ENCODE peak calls at places on chromosomes 6 and 20, in five cellular contexts. W is H9, C is transverse colon, B is heart right ventricle, D is GM23248. K is an unnamed sample.

GRCh38 chr6:63764318-63764916 is 128.8 kb downstream of the PHF3 start:
- DNase-seq in W (no peak), C (no peak), B (no peak), D (peak; percentile 54), K (no peak)

GRCh38 chr6:42901538-42901957 is 14.3 kb upstream of the PTCRA start:
- DNase-seq in W (peak; percentile 82), C (peak; percentile 76), B (peak; percentile 69), D (peak; percentile 82), K (peak; percentile 80)

GRCh38 chr6:55069132-55069781 is 105.1 kb upstream of the HCRTR2 start:
- DNase-seq in W (peak; percentile 30), C (peak; percentile 36), B (no peak), D (peak; percentile 72), K (no peak)

GRCh38 chr6:125846292-125847024 is 55.7 kb downstream of the NCOA7 start:
- DNase-seq in W (no peak), C (no peak), B (no peak), D (no peak), K (no peak)

GRCh38 chr20:58452667-58453255 is 62.4 kb downstream of the APCDD1L start:
- DNase-seq in W (no peak), C (no peak), B (no peak), D (no peak), K (no peak)

GRCh38 chr6:100171533-100172321 is 177.7 kb upstream of the MCHR2 start:
- DNase-seq in W (no peak), C (no peak), B (no peak), D (peak; percentile 38), K (no peak)

GRCh38 chr6:160929831-160930230 is 61.7 kb upstream of the MAP3K4 start:
- DNase-seq in W (no peak), C (no peak), B (no peak), D (no peak), K (no peak)

GRCh38 chr6:70079241-70079640 is 212.9 kb downstream of the COL19A1 start:
- DNase-seq in W (no peak), C (no peak), B (no peak), D (no peak), K (no peak)

GRCh38 chr6:10453596-10453995 is 38.7 kb upstream of the TFAP2A start:
- DNase-seq in W (no peak), C (no peak), B (no peak), D (no peak), K (no peak)

GRCh38 chr6:116783852-116784251 is 18.3 kb upstream of the FAM162B start:
- DNase-seq in W (no peak), C (no peak), B (no peak), D (peak; percentile 10), K (no peak)

GRCh38 chr20:33862709-33863403 is 51.7 kb downstream of the CHMP4B start:
- DNase-seq in W (peak; percentile 86), C (peak; percentile 62), B (peak; percentile 46), D (peak; percentile 74), K (peak; percentile 77)

GRCh38 chr20:36856691-36857635 is 19.0 kb upstream of the TLDC2 start:
- DNase-seq in W (no peak), C (no peak), B (no peak), D (peak; percentile 58), K (no peak)

GRCh38 chr6:11824986-11825385 is 46.4 kb upstream of the ADTRP start:
- DNase-seq in W (no peak), C (no peak), B (no peak), D (peak; percentile 61), K (no peak)

GRCh38 chr20:38191654-38192053 is 26.6 kb upstream of the TGM2 start:
- DNase-seq in W (no peak), C (no peak), B (no peak), D (no peak), K (no peak)

GRCh38 chr6:13526718-13527668 is 39.6 kb upstream of the GFOD1 start:
- DNase-seq in W (peak; percentile 30), C (peak; percentile 57), B (peak; percentile 31), D (peak; percentile 16), K (no peak)

GRCh38 chr6:158938811-158939254 is 61.2 kb downstream of the RSPH3 start:
- DNase-seq in W (peak; percentile 71), C (peak; percentile 82), B (peak; percentile 11), D (peak; percentile 73), K (no peak)

GRCh38 chr6:126890055-126890454 is 228.4 kb upstream of the RSPO3 start:
- DNase-seq in W (no peak), C (no peak), B (no peak), D (no peak), K (no peak)

GRCh38 chr6:16002332-16003196 is 126.3 kb upstream of the MYLIP start:
- DNase-seq in W (no peak), C (no peak), B (no peak), D (no peak), K (no peak)

GRCh38 chr6:45532626-45533258 is 155.0 kb upstream of the SUPT3H start:
- DNase-seq in W (no peak), C (no peak), B (no peak), D (peak; percentile 41), K (no peak)

GRCh38 chr6:157525918-157526425 is 145.0 kb downstream of the ZDHHC14 start:
- DNase-seq in W (no peak), C (no peak), B (no peak), D (no peak), K (no peak)

GRCh38 chr6:32222333-32223230 is 1.3 kb downstream of the NOTCH4 start:
- DNase-seq in W (no peak), C (no peak), B (no peak), D (no peak), K (no peak)

GRCh38 chr6:137416376-137417109 is 77.7 kb downstream of the OLIG3 start:
- DNase-seq in W (no peak), C (no peak), B (no peak), D (peak; percentile 23), K (no peak)

GRCh38 chr6:28898710-28898965 is 25.1 kb downstream of the TRIM27 start:
- DNase-seq in W (no peak), C (no peak), B (no peak), D (no peak), K (no peak)

GRCh38 chr6:30357678-30358339 is 12.9 kb downstream of the RPP21 start:
- DNase-seq in W (peak; percentile 86), C (peak; percentile 44), B (no peak), D (peak; percentile 82), K (no peak)

GRCh38 chr6:75524322-75524972 is 30.8 kb upstream of the FILIP1 start:
- DNase-seq in W (no peak), C (no peak), B (no peak), D (peak; percentile 79), K (no peak)

GRCh38 chr6:116012471-116012949 is 48.2 kb downstream of the FRK start:
- DNase-seq in W (no peak), C (no peak), B (no peak), D (peak; percentile 21), K (no peak)

GRCh38 chr6:36444470-36444869 is 1.7 kb downstream of the KCTD20 start:
- DNase-seq in W (no peak), C (no peak), B (no peak), D (peak; percentile 85), K (no peak)

GRCh38 chr6:83872386-83873118 is 13.1 kb downstream of the CYB5R4 start:
- DNase-seq in W (no peak), C (no peak), B (no peak), D (no peak), K (no peak)

GRCh38 chr6:83870649-83871048 is 11.2 kb downstream of the CYB5R4 start:
- DNase-seq in W (no peak), C (no peak), B (no peak), D (no peak), K (no peak)

GRCh38 chr6:83867527-83868161 is 8.2 kb downstream of the CYB5R4 start:
- DNase-seq in W (no peak), C (peak; percentile 36), B (peak; percentile 19), D (peak; percentile 100), K (peak; percentile 72)

GRCh38 chr6:83867043-83867442 is 7.6 kb downstream of the CYB5R4 start:
- DNase-seq in W (no peak), C (no peak), B (no peak), D (no peak), K (no peak)

GRCh38 chr6:83868639-83869038 is 9.2 kb downstream of the CYB5R4 start:
- DNase-seq in W (no peak), C (no peak), B (no peak), D (peak; percentile 82), K (no peak)
- H3K27ac ChIP-seq in W (no peak overlapping the region), C (no peak overlapping the region), B (no peak overlapping the region), D (peak overlapping the region; percentile 88), K (no peak overlapping the region)

GRCh38 chr6:46651766-46652165 is 852 bp downstream of the CYP39A1 start:
- DNase-seq in W (no peak), C (no peak), B (no peak), D (no peak), K (no peak)
- H3K27ac ChIP-seq in W (no peak overlapping the region), C (peak overlapping the region; percentile 87), B (no peak overlapping the region), D (no peak overlapping the region), K (peak overlapping the region; percentile 75)

GRCh38 chr6:109939654-109940053 is 38.5 kb upstream of the GPR6 start:
- DNase-seq in W (no peak), C (no peak), B (no peak), D (no peak), K (no peak)

GRCh38 chr6:109947001-109947400 is 31.1 kb upstream of the GPR6 start:
- DNase-seq in W (no peak), C (no peak), B (no peak), D (no peak), K (no peak)

GRCh38 chr6:109949281-109950065 is 28.6 kb upstream of the GPR6 start:
- DNase-seq in W (no peak), C (no peak), B (no peak), D (no peak), K (no peak)

GRCh38 chr6:109945091-109945490 is 33.0 kb upstream of the GPR6 start:
- DNase-seq in W (no peak), C (no peak), B (no peak), D (no peak), K (no peak)

DNA sequence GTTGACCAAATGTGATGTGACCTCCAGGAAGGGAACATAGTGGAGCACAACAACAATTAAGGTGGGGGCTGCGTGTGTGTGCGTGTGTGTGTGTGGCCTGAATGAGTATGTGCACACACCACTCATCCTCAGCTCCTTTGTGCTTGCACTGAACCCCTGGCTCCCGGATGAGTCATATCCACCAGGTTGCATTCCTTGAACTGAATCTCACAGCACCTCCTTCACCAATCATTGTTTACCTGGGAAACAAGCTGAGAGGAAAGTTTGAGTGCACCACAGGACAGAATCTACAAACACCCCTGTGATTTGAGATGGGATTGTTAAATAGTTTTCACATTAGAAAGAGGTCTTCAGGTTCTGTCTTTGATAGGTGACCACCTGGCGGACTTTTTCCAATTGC is 33.7 kb upstream of the GPR6 start:
- DNase-seq in W (peak; percentile 83), C (no peak), B (no peak), D (no peak), K (no peak)
- H3K27ac ChIP-seq in W (peak overlapping the region; percentile 70), C (no peak overlapping the region), B (no peak overlapping the region), D (no peak overlapping the region), K (no peak overlapping the region)

DNA sequence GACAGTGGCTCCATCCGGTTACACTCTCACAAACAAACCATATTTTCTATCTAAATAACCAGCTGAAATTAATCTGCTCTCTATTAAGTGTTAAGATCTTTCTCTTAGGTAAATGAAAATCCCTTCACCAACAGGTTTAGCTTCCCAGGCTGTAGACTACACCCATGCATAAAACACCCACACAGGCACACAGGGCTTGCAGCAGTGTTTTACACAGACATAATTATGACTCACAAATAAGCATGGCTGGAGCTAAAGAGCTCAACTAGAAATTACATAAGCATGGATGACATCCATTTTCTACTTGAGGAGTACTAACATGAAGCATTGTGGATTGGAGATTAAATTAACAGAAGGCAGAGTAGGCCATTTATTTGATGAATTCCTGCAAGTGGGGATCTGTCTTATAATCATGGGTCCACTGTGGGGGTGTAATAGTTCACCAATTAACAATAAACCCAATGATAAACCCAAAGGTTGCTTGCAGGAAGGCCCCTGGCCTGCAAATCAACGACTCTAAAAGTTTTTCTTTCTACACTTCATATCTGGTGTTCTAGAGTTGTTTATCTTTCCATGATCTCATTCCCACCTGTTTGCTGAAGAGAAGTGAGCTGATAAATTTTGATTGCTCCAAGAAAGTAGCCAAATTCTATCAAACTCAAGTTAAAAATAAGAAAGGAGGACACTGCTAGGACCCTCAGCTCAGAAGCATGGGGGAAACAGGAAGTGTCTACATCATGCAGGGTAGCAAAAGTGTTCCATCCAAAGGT is 33.8 kb upstream of the E2F3 start:
- DNase-seq in W (no peak), C (no peak), B (no peak), D (peak; percentile 26), K (no peak)
- H3K27ac ChIP-seq in W (no peak overlapping the region), C (no peak overlapping the region), B (no peak overlapping the region), D (no peak overlapping the region), K (no peak overlapping the region)